ENCODE peak calls at places on chromosome 18, in ten cellular contexts. One of them, this sample, is unnamed.

GRCh38 chr18:48831113-48831759 is 119.5 kb downstream of the SMAD7 start:
- DNase-seq in non-pigmented ciliary epithelial cell: no peak
- DNase-seq in lower lobe of right lung: peak
- DNase-seq in effector CD4-positive, alpha-beta T cell: no peak
- DNase-seq in epithelial cell of esophagus: no peak
- DNase-seq in A549: no peak
- DNase-seq in AG08396: no peak
- DNase-seq in activated T-cell treated with anti-CD3 and anti-CD28 coated beads, Interleukin-2, amount 50 U/mL, for 72 hours: no peak
- DNase-seq in iPS DF 6.9: no peak
- DNase-seq in AG04450: no peak
- DNase-seq in this sample: no peak

GRCh38 chr18:24326211-24326610 is 71.4 kb downstream of the OSBPL1A start:
- DNase-seq in non-pigmented ciliary epithelial cell: no peak
- DNase-seq in lower lobe of right lung: no peak
- DNase-seq in effector CD4-positive, alpha-beta T cell: no peak
- DNase-seq in epithelial cell of esophagus: no peak
- DNase-seq in A549: no peak
- DNase-seq in AG08396: no peak
- DNase-seq in activated T-cell treated with anti-CD3 and anti-CD28 coated beads, Interleukin-2, amount 50 U/mL, for 72 hours: no peak
- DNase-seq in iPS DF 6.9: no peak
- DNase-seq in AG04450: no peak
- DNase-seq in this sample: no peak

GRCh38 chr18:58581265-58581664 is 47.6 kb downstream of the ALPK2 start:
- DNase-seq in non-pigmented ciliary epithelial cell: peak
- DNase-seq in lower lobe of right lung: no peak
- DNase-seq in effector CD4-positive, alpha-beta T cell: no peak
- DNase-seq in epithelial cell of esophagus: peak
- DNase-seq in A549: peak
- DNase-seq in AG08396: peak
- DNase-seq in activated T-cell treated with anti-CD3 and anti-CD28 coated beads, Interleukin-2, amount 50 U/mL, for 72 hours: no peak
- DNase-seq in iPS DF 6.9: no peak
- DNase-seq in AG04450: peak
- DNase-seq in this sample: no peak

GRCh38 chr18:51447351-51447896 is 249.9 kb upstream of the MEX3C start:
- DNase-seq in non-pigmented ciliary epithelial cell: no peak
- DNase-seq in lower lobe of right lung: no peak
- DNase-seq in effector CD4-positive, alpha-beta T cell: no peak
- DNase-seq in epithelial cell of esophagus: peak
- DNase-seq in A549: no peak
- DNase-seq in AG08396: no peak
- DNase-seq in activated T-cell treated with anti-CD3 and anti-CD28 coated beads, Interleukin-2, amount 50 U/mL, for 72 hours: no peak
- DNase-seq in iPS DF 6.9: no peak
- DNase-seq in AG04450: no peak
- DNase-seq in this sample: no peak

GRCh38 chr18:61883547-61883946 is 9.3 kb downstream of the RNF152 start:
- DNase-seq in non-pigmented ciliary epithelial cell: no peak
- DNase-seq in lower lobe of right lung: no peak
- DNase-seq in effector CD4-positive, alpha-beta T cell: no peak
- DNase-seq in epithelial cell of esophagus: peak
- DNase-seq in A549: no peak
- DNase-seq in AG08396: no peak
- DNase-seq in activated T-cell treated with anti-CD3 and anti-CD28 coated beads, Interleukin-2, amount 50 U/mL, for 72 hours: no peak
- DNase-seq in iPS DF 6.9: no peak
- DNase-seq in AG04450: no peak
- DNase-seq in this sample: no peak

GRCh38 chr18:25457196-25457595 is 105.2 kb upstream of the ZNF521 start:
- DNase-seq in non-pigmented ciliary epithelial cell: no peak
- DNase-seq in lower lobe of right lung: no peak
- DNase-seq in effector CD4-positive, alpha-beta T cell: no peak
- DNase-seq in epithelial cell of esophagus: no peak
- DNase-seq in A549: no peak
- DNase-seq in AG08396: no peak
- DNase-seq in activated T-cell treated with anti-CD3 and anti-CD28 coated beads, Interleukin-2, amount 50 U/mL, for 72 hours: no peak
- DNase-seq in iPS DF 6.9: no peak
- DNase-seq in AG04450: no peak
- DNase-seq in this sample: no peak

GRCh38 chr18:11502368-11502767 is 107.0 kb upstream of the SLC35G4 start:
- DNase-seq in non-pigmented ciliary epithelial cell: no peak
- DNase-seq in lower lobe of right lung: no peak
- DNase-seq in effector CD4-positive, alpha-beta T cell: no peak
- DNase-seq in epithelial cell of esophagus: no peak
- DNase-seq in A549: no peak
- DNase-seq in AG08396: no peak
- DNase-seq in activated T-cell treated with anti-CD3 and anti-CD28 coated beads, Interleukin-2, amount 50 U/mL, for 72 hours: no peak
- DNase-seq in iPS DF 6.9: no peak
- DNase-seq in AG04450: peak
- DNase-seq in this sample: no peak

GRCh38 chr18:77090546-77091200 is 41.9 kb downstream of the MBP start:
- DNase-seq in non-pigmented ciliary epithelial cell: no peak
- DNase-seq in lower lobe of right lung: no peak
- DNase-seq in effector CD4-positive, alpha-beta T cell: no peak
- DNase-seq in epithelial cell of esophagus: no peak
- DNase-seq in A549: no peak
- DNase-seq in AG08396: no peak
- DNase-seq in activated T-cell treated with anti-CD3 and anti-CD28 coated beads, Interleukin-2, amount 50 U/mL, for 72 hours: no peak
- DNase-seq in iPS DF 6.9: no peak
- DNase-seq in AG04450: no peak
- DNase-seq in this sample: no peak

GRCh38 chr18:21069468-21069867 is 42.1 kb downstream of the ROCK1 start:
- DNase-seq in non-pigmented ciliary epithelial cell: no peak
- DNase-seq in lower lobe of right lung: no peak
- DNase-seq in effector CD4-positive, alpha-beta T cell: no peak
- DNase-seq in epithelial cell of esophagus: no peak
- DNase-seq in A549: no peak
- DNase-seq in AG08396: no peak
- DNase-seq in activated T-cell treated with anti-CD3 and anti-CD28 coated beads, Interleukin-2, amount 50 U/mL, for 72 hours: no peak
- DNase-seq in iPS DF 6.9: no peak
- DNase-seq in AG04450: no peak
- DNase-seq in this sample: no peak

GRCh38 chr18:75408554-75409506 is 18.7 kb downstream of the SMIM21 start:
- DNase-seq in non-pigmented ciliary epithelial cell: peak
- DNase-seq in lower lobe of right lung: no peak
- DNase-seq in effector CD4-positive, alpha-beta T cell: no peak
- DNase-seq in epithelial cell of esophagus: peak
- DNase-seq in A549: peak
- DNase-seq in AG08396: peak
- DNase-seq in activated T-cell treated with anti-CD3 and anti-CD28 coated beads, Interleukin-2, amount 50 U/mL, for 72 hours: peak
- DNase-seq in iPS DF 6.9: no peak
- DNase-seq in AG04450: peak
- DNase-seq in this sample: peak

GRCh38 chr18:62938006-62938405 is 222.7 kb downstream of the PHLPP1 start:
- DNase-seq in non-pigmented ciliary epithelial cell: no peak
- DNase-seq in lower lobe of right lung: no peak
- DNase-seq in effector CD4-positive, alpha-beta T cell: no peak
- DNase-seq in epithelial cell of esophagus: no peak
- DNase-seq in A549: no peak
- DNase-seq in AG08396: no peak
- DNase-seq in activated T-cell treated with anti-CD3 and anti-CD28 coated beads, Interleukin-2, amount 50 U/mL, for 72 hours: no peak
- DNase-seq in iPS DF 6.9: no peak
- DNase-seq in AG04450: peak
- DNase-seq in this sample: no peak

GRCh38 chr18:35934891-35935290 is 37.6 kb upstream of the RMP24 start:
- DNase-seq in non-pigmented ciliary epithelial cell: no peak
- DNase-seq in lower lobe of right lung: no peak
- DNase-seq in effector CD4-positive, alpha-beta T cell: no peak
- DNase-seq in epithelial cell of esophagus: no peak
- DNase-seq in A549: no peak
- DNase-seq in AG08396: no peak
- DNase-seq in activated T-cell treated with anti-CD3 and anti-CD28 coated beads, Interleukin-2, amount 50 U/mL, for 72 hours: no peak
- DNase-seq in iPS DF 6.9: no peak
- DNase-seq in AG04450: no peak
- DNase-seq in this sample: no peak

GRCh38 chr18:12500986-12501385 is 93.3 kb downstream of the PRELID3A start:
- DNase-seq in non-pigmented ciliary epithelial cell: no peak
- DNase-seq in lower lobe of right lung: no peak
- DNase-seq in effector CD4-positive, alpha-beta T cell: no peak
- DNase-seq in epithelial cell of esophagus: no peak
- DNase-seq in A549: no peak
- DNase-seq in AG08396: no peak
- DNase-seq in activated T-cell treated with anti-CD3 and anti-CD28 coated beads, Interleukin-2, amount 50 U/mL, for 72 hours: no peak
- DNase-seq in iPS DF 6.9: no peak
- DNase-seq in AG04450: no peak
- DNase-seq in this sample: no peak

GRCh38 chr18:8667846-8668245 is 37.5 kb upstream of the MTCL1 start:
- DNase-seq in non-pigmented ciliary epithelial cell: peak
- DNase-seq in lower lobe of right lung: no peak
- DNase-seq in effector CD4-positive, alpha-beta T cell: no peak
- DNase-seq in epithelial cell of esophagus: no peak
- DNase-seq in A549: no peak
- DNase-seq in AG08396: no peak
- DNase-seq in activated T-cell treated with anti-CD3 and anti-CD28 coated beads, Interleukin-2, amount 50 U/mL, for 72 hours: no peak
- DNase-seq in iPS DF 6.9: no peak
- DNase-seq in AG04450: no peak
- DNase-seq in this sample: peak

This sample was measured in dermis microvascular lymphatic vessel endothelial cell.